ENCODE peak calls at places on chromosomes 5 and 9, in seven cellular contexts. A is Panc1, V is Peyer's patch, P is OCI-LY7, W is suprapubic skin, S is GM20000, G is fibroblast of mammary gland. B is an unnamed sample.
A peak's percentile ranks its signal among the peaks of the same experiment; 100 is the strongest.

GRCh38 chr9:5617749-5618148 is 11.2 kb upstream of the RIC1 start:
- DNase-seq in P (peak; percentile 79), W (no peak), A (no peak), S (peak; percentile 41), G (no peak), V (no peak), B (no peak)

GRCh38 chr5:7329712-7330111 is 66.2 kb upstream of the ADCY2 start:
- DNase-seq in V (no peak), A (no peak), S (no peak), G (no peak), W (no peak), P (no peak), B (no peak)

GRCh38 chr5:57501414-57502321 is 19.1 kb upstream of the ACTBL2 start:
- DNase-seq in P (no peak), W (no peak), A (no peak), V (no peak), G (no peak), S (no peak), B (no peak)

GRCh38 chr5:90941002-90941720 is 382.6 kb downstream of the ADGRV1 start:
- DNase-seq in G (no peak), W (no peak), P (no peak), A (no peak), S (no peak), V (no peak), B (no peak)

GRCh38 chr9:125966456-125966855 is 219.3 kb downstream of the PBX3 start:
- DNase-seq in P (no peak), A (no peak), W (no peak), V (no peak), S (no peak), G (no peak), B (no peak)

GRCh38 chr5:106314221-106314824 is 1356.4 kb downstream of the EFNA5 start:
- DNase-seq in G (peak; percentile 18), A (no peak), S (no peak), W (no peak), P (no peak), V (no peak), B (no peak)

GRCh38 chr5:154369682-154370081 is 76.1 kb upstream of the SAP30L start:
- DNase-seq in S (no peak), P (no peak), W (no peak), A (no peak), V (no peak), G (peak; percentile 45), B (no peak)

GRCh38 chr5:139733698-139734491 is 61.7 kb upstream of the PSD2 start:
- DNase-seq in G (no peak), A (no peak), P (no peak), V (no peak), S (no peak), W (no peak), B (peak; percentile 63)

GRCh38 chr9:100756217-100756616 is 178.3 kb downstream of the CAVIN4 start:
- DNase-seq in G (no peak), S (no peak), W (no peak), V (no peak), A (no peak), P (no peak), B (no peak)

GRCh38 chr9:70042461-70043215 is 1.0 kb upstream of the MAMDC2 start:
- DNase-seq in P (no peak), G (no peak), A (no peak), W (no peak), S (no peak), V (no peak), B (no peak)

GRCh38 chr9:1495282-1495681 is 445.1 kb downstream of the DMRT2 start:
- DNase-seq in V (no peak), W (no peak), P (no peak), G (no peak), A (no peak), S (no peak), B (no peak)

GRCh38 chr5:2387224-2388004 is 364.1 kb downstream of the IRX2 start:
- DNase-seq in A (no peak), P (no peak), G (no peak), W (no peak), S (no peak), V (no peak), B (no peak)

GRCh38 chr5:10310073-10310779 is 2.5 kb upstream of the CMBL start:
- DNase-seq in V (no peak), S (no peak), A (no peak), P (no peak), W (no peak), G (peak; percentile 50), B (peak; percentile 82)

GRCh38 chr9:75087824-75088645 is at the start of the genes NMRK1 and OSTF1:
- DNase-seq in S (peak; percentile 95), A (no peak), V (peak; percentile 91), G (peak; percentile 93), P (peak; percentile 97), W (peak; percentile 95), B (peak; percentile 95)

GRCh38 chr9:70402213-70402612 is 12.2 kb downstream of the KLF9 start:
- DNase-seq in G (no peak), V (no peak), A (no peak), P (no peak), S (no peak), W (no peak), B (no peak)

GRCh38 chr5:139131881-139132480 is 66.2 kb downstream of the SIL1 start:
- DNase-seq in A (no peak), S (no peak), G (no peak), V (no peak), P (no peak), W (no peak), B (no peak)

GRCh38 chr9:97703437-97704326 is 6.5 kb upstream of the XPA start:
- DNase-seq in V (no peak), G (peak; percentile 92), A (peak; percentile 63), S (no peak), W (no peak), P (no peak), B (peak; percentile 50)

GRCh38 chr9:78592866-78593265 is 295.9 kb downstream of the PSAT1 start:
- DNase-seq in W (no peak), A (no peak), P (no peak), S (no peak), V (no peak), G (peak; percentile 33), B (no peak)

GRCh38 chr9:73009649-73010288 is 56.9 kb upstream of the ALDH1A1 start:
- DNase-seq in W (no peak), A (no peak), G (no peak), S (no peak), V (no peak), P (no peak), B (no peak)

GRCh38 chr9:137044502-137045177 is 1.3 kb downstream of the NPDC1 start:
- DNase-seq in A (no peak), W (no peak), S (no peak), G (no peak), V (no peak), P (no peak), B (peak; percentile 62)

GRCh38 chr9:127424669-127424986 is 446 bp downstream of the ZNF79 start:
- DNase-seq in G (no peak), A (no peak), V (no peak), S (peak; percentile 26), W (no peak), P (peak; percentile 27), B (no peak)

GRCh38 chr5:132704875-132705274 is 31.1 kb downstream of the IL4 start:
- DNase-seq in P (no peak), S (no peak), G (peak; percentile 51), A (no peak), W (no peak), V (no peak), B (no peak)

GRCh38 chr5:122480146-122480545 is 168.1 kb downstream of the SNCAIP start:
- DNase-seq in A (no peak), P (no peak), V (no peak), S (no peak), W (no peak), G (no peak), B (no peak)

DNA sequence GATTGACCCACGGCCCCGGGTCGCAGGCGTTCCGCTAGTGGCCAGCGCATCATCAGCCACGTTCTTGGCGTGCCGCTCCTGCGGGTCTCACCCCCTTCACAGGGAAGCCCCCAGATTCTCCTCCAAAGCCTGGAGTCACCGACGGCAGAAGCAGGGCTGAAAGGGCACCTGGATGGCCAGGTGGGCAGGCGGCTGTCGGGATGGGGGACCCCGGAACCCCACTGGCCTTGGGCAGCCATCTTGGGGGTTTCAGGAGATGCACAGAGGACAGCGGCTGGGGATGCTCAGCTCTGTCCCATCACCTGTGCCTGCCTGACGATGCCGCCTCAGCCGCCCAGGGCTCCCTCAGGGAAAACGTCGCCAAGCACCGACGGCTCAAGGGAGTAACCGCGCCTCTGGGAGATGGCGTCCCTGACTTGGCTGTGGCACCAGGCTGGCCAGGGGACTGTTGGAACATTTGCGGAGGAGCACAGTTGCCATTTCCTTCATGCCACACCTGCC is 14.1 kb upstream of the SLC9A3 start:
- DNase-seq in S (no peak), G (no peak), V (no peak), W (no peak), A (no peak), P (no peak), B (no peak)
- TF ChIP-seq CTCF in S (no peak), G (no peak), V (no peak), W (no peak), A (no peak), P (no peak), B (no peak)

DNA sequence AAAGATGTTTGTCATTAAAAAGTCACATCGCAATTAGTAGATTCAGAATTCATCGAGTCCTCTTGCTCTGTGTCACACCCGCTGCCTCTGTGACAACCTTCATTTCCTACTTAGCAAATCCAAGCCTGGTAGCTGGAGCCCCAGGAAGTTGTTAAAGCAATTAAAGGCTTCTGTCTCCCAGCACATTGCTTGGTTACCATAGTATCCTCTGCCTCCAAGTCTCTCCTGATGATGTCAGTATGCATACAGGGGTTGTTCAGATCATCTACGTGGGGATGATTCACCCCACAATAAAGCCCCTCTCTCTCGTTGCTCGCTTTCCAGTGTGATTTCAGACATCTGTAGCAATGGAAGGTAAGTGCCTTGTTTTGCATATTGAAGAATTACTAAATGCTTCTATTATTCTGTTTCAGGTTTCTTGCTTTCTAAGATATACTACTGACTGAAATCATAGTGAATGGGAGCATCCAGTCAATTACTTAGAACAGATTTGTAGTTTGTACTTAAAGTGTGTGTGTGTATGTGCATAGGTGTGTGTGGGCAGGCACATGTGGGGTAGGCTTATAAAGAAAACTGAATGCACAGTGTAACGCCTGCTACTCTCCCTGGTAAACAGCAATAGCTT is 52.9 kb downstream of the PAM start:
- DNase-seq in W (no peak), G (peak; percentile 74), V (no peak), S (no peak), P (no peak), A (no peak), B (no peak)
- TF ChIP-seq CTCF in W (no peak), G (no peak), V (no peak), S (no peak), P (no peak), A (no peak), B (no peak)

GRCh38 chr5:39201160-39201794 is 18.1 kb downstream of the FYB1 start:
- DNase-seq in S (no peak), P (no peak), G (no peak), V (no peak), A (no peak), W (no peak), B (no peak)
- TF ChIP-seq CTCF in S (no peak), P (no peak), G (no peak), V (peak; percentile 12), A (no peak), W (no peak), B (no peak)

GRCh38 chr5:165805756-165806155 is 2300.3 kb downstream of the MAT2B start:
- DNase-seq in A (no peak), W (no peak), P (no peak), V (no peak), G (no peak), S (no peak), B (no peak)
- TF ChIP-seq CTCF in A (no peak), W (no peak), P (no peak), V (no peak), G (no peak), S (no peak), B (no peak)